ENCODE peak calls at places on chromosomes 16 and 17, in nine cellular contexts. S, A, G, O, P, Y, K, R and C are unnamed samples.

GRCh38 chr16:17465460-17465859 is 5.3 kb downstream of the XYLT1 start:
- DNase-seq in O (no peak), A (no peak), G (no peak), K (no peak), S (no peak), P (no peak), R (no peak), Y (no peak), C (no peak)

GRCh38 chr17:50620848-50621247 is 13.8 kb upstream of the ABCC3 start:
- DNase-seq in Y (no peak), S (no peak), R (peak; percentile 25), P (no peak), O (no peak), K (no peak), G (no peak), A (no peak), C (peak; percentile 79)

GRCh38 chr16:70638814-70639792 is 7.3 kb upstream of the IL34 start:
- DNase-seq in O (peak; percentile 55), P (no peak), A (peak; percentile 85), R (no peak), G (no peak), Y (no peak), K (no peak), S (no peak), C (no peak)

GRCh38 chr17:27609606-27610303 is 21.2 kb upstream of the LGALS9 start:
- DNase-seq in Y (no peak), A (peak; percentile 52), O (peak; percentile 37), K (no peak), R (peak; percentile 30), P (no peak), G (no peak), S (no peak), C (peak; percentile 53)

GRCh38 chr16:30371248-30371816 is 1.0 kb upstream of the TBC1D10B start:
- DNase-seq in P (no peak), A (no peak), O (no peak), Y (no peak), G (no peak), S (no peak), K (no peak), R (no peak), C (no peak)

GRCh38 chr17:17440938-17441730 is 35.7 kb upstream of the MED9 start:
- DNase-seq in Y (no peak), S (no peak), K (no peak), G (no peak), A (no peak), P (no peak), O (no peak), R (no peak), C (no peak)

GRCh38 chr17:4738136-4739121 is 1.2 kb upstream of the ZMYND15 start:
- DNase-seq in P (no peak), R (no peak), Y (no peak), O (peak; percentile 45), S (no peak), A (no peak), G (no peak), K (peak; percentile 7), C (no peak)

GRCh38 chr17:6724009-6724408 is 10.8 kb upstream of the SLC13A5 start:
- DNase-seq in G (no peak), P (no peak), A (no peak), Y (no peak), O (no peak), S (no peak), K (no peak), R (no peak), C (no peak)

GRCh38 chr17:40158438-40158837 is 18.1 kb downstream of the CASC3 start:
- DNase-seq in O (no peak), Y (no peak), R (no peak), K (no peak), P (no peak), A (peak; percentile 33), G (no peak), S (no peak), C (no peak)

GRCh38 chr17:16419929-16420271 is 4.5 kb downstream of the TRPV2 start:
- DNase-seq in P (no peak), K (peak; percentile 55), S (no peak), R (no peak), G (no peak), Y (peak; percentile 33), A (peak; percentile 67), O (no peak), C (peak; percentile 1)

GRCh38 chr16:57604177-57604576 is 24.3 kb upstream of the ADGRG1 start:
- DNase-seq in R (no peak), G (no peak), O (no peak), S (no peak), Y (no peak), A (no peak), P (no peak), K (no peak), C (no peak)

GRCh38 chr17:75920045-75920560 is 15.4 kb upstream of the MRPL38 start:
- DNase-seq in O (no peak), S (no peak), K (no peak), Y (no peak), P (no peak), R (no peak), G (no peak), A (no peak), C (no peak)

GRCh38 chr16:88320947-88321634 is 61.7 kb upstream of the ZNF469 start:
- DNase-seq in Y (no peak), R (no peak), P (no peak), K (no peak), G (no peak), O (no peak), A (no peak), S (no peak), C (no peak)

GRCh38 chr17:46862949-46863348 is 11.6 kb downstream of the WNT9B start:
- DNase-seq in O (no peak), Y (no peak), G (no peak), S (no peak), K (no peak), P (no peak), R (no peak), A (no peak), C (peak; percentile 84)

GRCh38 chr17:1555618-1556471 is 6.7 kb downstream of the PITPNA start:
- DNase-seq in O (peak; percentile 60), G (no peak), Y (no peak), A (no peak), P (peak; percentile 28), K (no peak), R (no peak), S (no peak), C (no peak)

GRCh38 chr16:85523602-85524364 is 89.3 kb upstream of the GSE1 start:
- DNase-seq in P (no peak), A (peak; percentile 75), K (no peak), O (peak; percentile 67), R (no peak), Y (no peak), G (no peak), S (no peak), C (peak; percentile 89)

GRCh38 chr16:29852654-29853053 is 10.4 kb downstream of the CDIPT start:
- DNase-seq in P (no peak), S (no peak), O (peak; percentile 27), G (no peak), Y (no peak), K (no peak), A (peak; percentile 90), R (no peak), C (no peak)

GRCh38 chr17:76709077-76709950 is 1.5 kb downstream of the MXRA7 start:
- DNase-seq in K (no peak), A (peak; percentile 97), R (peak; percentile 45), P (peak; percentile 87), O (peak; percentile 83), Y (no peak), S (no peak), G (no peak), C (peak; percentile 43)

GRCh38 chr17:39197380-39198185 is at the start of gene CACNB1:
- DNase-seq in K (peak; percentile 63), P (peak; percentile 83), S (peak; percentile 29), O (peak; percentile 71), R (peak; percentile 59), Y (peak; percentile 56), A (peak; percentile 84), G (peak; percentile 65), C (peak; percentile 94)

GRCh38 chr16:78906135-78906534 is 694.4 kb downstream of the MAF start:
- DNase-seq in G (no peak), Y (no peak), O (no peak), A (no peak), S (no peak), K (no peak), R (no peak), P (no peak), C (peak; percentile 61)

GRCh38 chr17:16398270-16399267 is 16.8 kb upstream of the TRPV2 start:
- DNase-seq in A (no peak), S (no peak), P (no peak), Y (no peak), G (no peak), R (peak; percentile 38), O (no peak), K (no peak), C (no peak)

GRCh38 chr16:1775006-1775845 is 2.3 kb upstream of the MRPS34 start:
- DNase-seq in K (no peak), A (no peak), P (peak; percentile 12), G (no peak), Y (no peak), S (no peak), R (no peak), O (no peak), C (no peak)

GRCh38 chr16:57539072-57539796 is 2.9 kb upstream of the CCDC102A start:
- DNase-seq in G (peak; percentile 6), Y (no peak), P (no peak), O (no peak), K (no peak), A (no peak), S (no peak), R (no peak), C (no peak)

GRCh38 chr17:17029938-17030337 is 12.3 kb upstream of the MPRIP start:
- DNase-seq in S (no peak), Y (no peak), O (no peak), P (no peak), R (no peak), K (no peak), A (no peak), G (peak; percentile 22), C (no peak)

GRCh38 chr17:74380086-74380958 is 13.0 kb downstream of the GPR142 start:
- DNase-seq in Y (no peak), O (peak; percentile 52), R (no peak), G (no peak), S (no peak), A (peak; percentile 34), K (no peak), P (peak; percentile 50), C (no peak)

GRCh38 chr17:17004251-17004996 is 32.5 kb upstream of the TNFRSF13B start:
- DNase-seq in O (no peak), A (no peak), S (no peak), R (no peak), G (peak; percentile 46), K (no peak), P (no peak), Y (no peak), C (no peak)

GRCh38 chr17:45813051-45813731 is 29.1 kb downstream of the CRHR1 start:
- DNase-seq in R (peak; percentile 33), K (no peak), P (no peak), O (no peak), A (peak; percentile 29), S (no peak), Y (no peak), G (no peak), C (peak; percentile 90)

GRCh38 chr17:57986841-57987581 is 1.0 kb downstream of the VEZF1 start:
- DNase-seq in G (no peak), Y (peak; percentile 25), P (peak; percentile 35), K (peak; percentile 42), A (peak; percentile 78), O (peak; percentile 48), S (no peak), R (no peak), C (peak; percentile 65)

GRCh38 chr17:74919440-74920305 is 3.4 kb downstream of the USH1G start:
- DNase-seq in S (no peak), R (no peak), Y (no peak), G (no peak), O (peak; percentile 40), A (peak; percentile 30), P (no peak), K (no peak), C (peak; percentile 69)